ENCODE peak calls at places on chromosomes 1 and 21, in four cellular contexts. J is AG09309, E is keratinocyte, L is RWPE1. R is an unnamed sample.

GRCh38 chr1:225896937-225897549 is 8.1 kb upstream of the LEFTY1 start:
- DNase-seq in E (no peak), J (no peak), L (peak; percentile 81), R (no peak)

GRCh38 chr1:160080381-160081100 is 797 bp upstream of the KCNJ9 start:
- DNase-seq in J (no peak), E (no peak), L (no peak), R (no peak)

GRCh38 chr1:58734630-58735029 is 34.8 kb upstream of the MYSM1 start:
- DNase-seq in L (no peak), E (no peak), J (no peak), R (no peak)

GRCh38 chr1:164311376-164311775 is 247.6 kb upstream of the PBX1 start:
- DNase-seq in L (no peak), E (no peak), J (no peak), R (no peak)

GRCh38 chr1:89085781-89086180 is 20.8 kb upstream of the GBP1 start:
- DNase-seq in E (no peak), L (no peak), J (no peak), R (no peak)

GRCh38 chr21:14358775-14359174 is 24.2 kb downstream of the HSPA13 start:
- DNase-seq in L (peak; percentile 4), J (no peak), E (no peak), R (no peak)

GRCh38 chr1:224637510-224637909 is 21.4 kb downstream of the CNIH3 start:
- DNase-seq in E (no peak), J (peak; percentile 84), L (no peak), R (peak; percentile 27)

GRCh38 chr1:7644906-7645750 is 126.0 kb upstream of the VAMP3 start:
- DNase-seq in E (no peak), J (no peak), L (peak; percentile 21), R (no peak)

GRCh38 chr1:241675983-241676382 is 23.9 kb downstream of the WDR64 start:
- DNase-seq in L (no peak), J (no peak), E (no peak), R (no peak)

GRCh38 chr21:26756491-26757159 is 88.6 kb downstream of the ADAMTS1 start:
- DNase-seq in E (no peak), J (peak; percentile 61), L (no peak), R (no peak)

GRCh38 chr1:217026506-217026905 is 303.3 kb upstream of the ESRRG start:
- DNase-seq in L (no peak), J (no peak), E (no peak), R (no peak)

GRCh38 chr1:47996060-47996405 is 1.2 kb downstream of the TRABD2B start:
- DNase-seq in E (no peak), J (no peak), L (no peak), R (no peak)

GRCh38 chr1:33727310-33727709 is 136.6 kb upstream of the HMGB4 start:
- DNase-seq in L (no peak), J (no peak), E (no peak), R (no peak)

GRCh38 chr1:212147581-212148033 is 112.1 kb downstream of the DTL start:
- DNase-seq in J (no peak), E (no peak), L (no peak), R (no peak)

GRCh38 chr1:155695107-155695506 is 6.2 kb downstream of the DAP3 start:
- DNase-seq in E (no peak), J (no peak), L (no peak), R (no peak)

GRCh38 chr1:45205910-45206721 is at the start of gene ZSWIM5:
- DNase-seq in E (no peak), J (no peak), L (peak; percentile 45), R (no peak)

GRCh38 chr1:52683367-52683940 is 14.7 kb downstream of the COA7 start:
- DNase-seq in J (no peak), E (no peak), L (no peak), R (no peak)

GRCh38 chr1:113156368-113156767 is 83.4 kb downstream of the LRIG2 start:
- DNase-seq in J (no peak), E (no peak), L (no peak), R (no peak)

GRCh38 chr1:236059011-236059410 is 5.9 kb downstream of the NID1 start:
- DNase-seq in E (no peak), J (no peak), L (no peak), R (no peak)

GRCh38 chr1:110200666-110201065 is 9.4 kb upstream of the KCNC4 start:
- DNase-seq in E (no peak), J (no peak), L (no peak), R (no peak)

GRCh38 chr1:235421751-235422150 is 54.5 kb downstream of the TBCE start:
- DNase-seq in L (no peak), J (no peak), E (no peak), R (no peak)

GRCh38 chr21:45872471-45872870 is 109.1 kb upstream of the COL6A1 start:
- DNase-seq in E (no peak), J (no peak), L (no peak), R (no peak)

GRCh38 chr1:226534098-226534497 is 14.5 kb upstream of the STUM start:
- DNase-seq in L (no peak), J (no peak), E (no peak), R (no peak)

DNA sequence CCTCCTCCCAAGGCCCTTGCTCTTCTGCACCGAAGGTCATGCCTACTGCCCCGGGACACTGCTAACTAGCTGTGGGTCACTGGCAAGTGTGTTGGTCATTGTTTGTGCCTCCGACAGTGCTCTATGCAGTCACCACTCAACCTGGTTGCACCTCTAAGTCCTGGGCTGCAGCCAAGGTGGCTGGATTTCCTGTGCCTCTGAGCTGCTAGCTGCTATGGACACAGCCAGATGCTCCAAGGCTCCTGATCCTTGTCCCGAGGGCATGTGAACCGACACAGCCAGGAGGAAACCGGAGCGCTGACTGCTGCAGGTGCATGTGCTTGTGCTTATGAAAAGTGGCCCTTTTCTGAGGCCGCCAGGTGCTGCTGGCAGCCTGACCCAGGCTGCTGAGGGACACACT is 14.7 kb upstream of the SPOCD1 start:
- DNase-seq in E (no peak), J (no peak), L (no peak), R (no peak)
- TF ChIP-seq CTCF in E (no peak), J (no peak), L (no peak), R (no peak)

GRCh38 chr21:33771976-33772375 is 129.7 kb downstream of the ITSN1 start:
- DNase-seq in L (no peak), E (no peak), J (no peak), R (no peak)

GRCh38 chr21:33780631-33781030 is 135.0 kb downstream of the ATP5PO start:
- DNase-seq in L (no peak), E (no peak), J (no peak), R (no peak)

GRCh38 chr21:33770542-33770941 is 128.2 kb downstream of the ITSN1 start:
- DNase-seq in L (no peak), E (no peak), J (no peak), R (no peak)

DNA sequence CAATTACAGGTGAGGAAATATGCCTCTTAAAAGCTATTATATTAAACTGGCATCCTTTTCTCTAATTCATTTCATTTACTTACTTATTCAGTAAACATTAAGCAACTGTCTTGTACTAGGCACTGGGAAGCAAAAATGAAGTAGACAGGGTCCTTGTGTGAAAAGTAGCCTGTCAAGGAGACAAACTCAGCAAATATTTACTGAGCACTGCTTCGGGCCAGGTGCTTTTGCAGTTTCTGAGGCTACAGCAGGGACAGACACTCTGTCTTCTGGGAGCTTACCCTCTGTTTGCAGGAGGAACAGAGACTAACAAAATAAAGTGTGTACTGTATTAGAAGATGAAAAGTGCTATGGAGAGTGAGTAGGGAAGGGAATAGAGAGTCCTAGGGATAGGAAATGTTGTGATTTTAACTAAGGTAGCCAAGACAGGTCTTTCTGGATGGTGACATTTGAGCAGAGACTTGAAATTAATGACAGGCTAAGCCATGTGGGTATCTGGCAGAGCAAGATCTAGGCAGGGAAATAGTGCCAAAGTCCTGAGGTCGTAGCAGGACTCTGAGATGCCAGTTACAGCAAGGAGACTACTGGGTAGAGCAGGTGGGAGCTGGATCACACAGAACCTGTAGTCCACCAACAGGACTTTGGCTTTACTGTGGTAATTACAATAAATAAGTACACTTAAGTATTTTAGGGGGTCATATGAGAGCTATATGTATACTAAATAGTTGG is 133.0 kb downstream of the ITSN1 start:
- DNase-seq in J (no peak), E (no peak), L (no peak), R (no peak)
- TF ChIP-seq CTCF in J (no peak), E (no peak), L (no peak), R (no peak)

DNA sequence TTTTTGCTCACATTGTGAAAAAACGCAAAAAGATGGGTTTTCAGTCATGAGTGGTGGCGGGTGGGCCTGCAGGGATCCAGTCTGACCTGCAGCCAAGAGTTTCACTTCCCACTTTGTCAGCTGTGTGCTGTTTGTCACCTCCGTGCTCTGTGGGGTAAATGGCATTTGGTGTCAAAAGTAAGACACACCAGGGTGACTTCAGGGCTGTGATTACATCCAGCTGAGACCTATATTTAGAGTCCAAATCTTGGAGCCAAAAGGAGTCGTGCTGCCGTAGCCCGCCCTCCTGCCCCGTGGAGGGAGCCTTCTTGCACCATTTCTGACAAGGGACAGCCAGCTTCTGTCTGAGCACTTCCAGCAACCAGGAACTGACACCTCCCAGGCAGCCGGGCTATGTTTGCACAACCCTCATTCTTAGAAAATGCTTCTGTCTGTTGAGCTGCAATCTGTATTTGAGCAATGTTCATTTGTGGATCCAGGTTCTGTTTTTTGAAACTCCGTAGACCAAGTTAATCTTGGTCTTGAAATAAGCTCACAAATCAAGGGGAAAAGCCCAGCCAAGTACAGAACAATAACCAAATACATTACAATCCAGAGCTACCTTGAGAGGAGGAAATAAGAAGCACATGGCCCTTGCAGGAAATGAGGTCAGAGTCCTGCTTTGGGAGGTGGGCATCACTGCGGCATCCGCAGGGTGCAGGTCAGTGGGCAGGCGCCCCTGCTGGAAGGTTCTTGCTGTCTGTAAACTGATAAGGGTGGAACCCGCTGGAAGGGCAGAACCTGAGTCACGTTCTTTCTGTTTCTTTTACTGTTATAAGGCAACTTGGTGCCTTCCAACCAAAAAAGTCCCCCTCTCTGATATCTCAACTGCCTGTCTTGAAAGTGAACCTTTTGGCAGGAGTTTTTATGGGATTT is 14.4 kb downstream of the ABCG1 start:
- DNase-seq in J (no peak), L (no peak), E (no peak), R (no peak)
- TF ChIP-seq CTCF in J (no peak), L (no peak), E (peak; percentile 36), R (no peak)

DNA sequence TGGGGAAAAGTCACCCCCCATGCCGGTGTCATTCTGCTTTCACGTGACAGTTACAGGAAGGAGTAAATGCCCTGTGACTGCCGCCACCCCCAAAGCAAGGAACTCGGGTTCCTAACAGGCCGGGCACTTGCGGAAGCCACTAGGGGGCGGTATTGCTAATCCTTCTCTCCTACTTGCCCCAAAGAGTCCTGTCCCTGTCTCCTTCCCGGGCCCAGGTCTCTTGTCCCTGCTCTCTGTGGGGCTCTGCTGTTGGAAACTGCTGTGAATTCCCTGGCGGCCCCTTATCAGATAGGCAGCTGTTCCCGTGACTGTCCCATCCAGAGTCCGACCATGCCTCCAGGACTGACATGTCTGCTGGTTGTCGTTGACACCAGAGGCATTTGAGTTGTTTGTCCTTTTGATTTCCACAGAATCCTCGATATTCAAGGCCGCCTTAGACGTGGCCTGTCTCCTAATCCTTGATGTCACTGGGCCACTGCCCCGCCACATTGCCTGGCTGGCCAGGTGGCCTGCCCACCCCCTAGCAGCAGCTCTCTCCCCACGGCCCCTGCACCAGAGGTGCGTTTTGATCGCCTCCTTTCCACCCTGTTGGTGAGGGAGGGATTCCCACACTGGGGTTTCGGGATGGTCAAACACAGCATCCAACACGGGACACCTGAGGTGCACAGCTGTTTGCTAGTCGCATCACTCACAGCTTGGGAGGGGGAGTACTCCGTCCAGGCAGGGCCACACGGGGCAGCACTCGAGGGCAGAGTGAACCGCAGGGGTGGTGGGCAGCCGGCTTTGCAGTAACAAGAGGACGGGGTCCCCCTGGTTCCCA is 37.3 kb downstream of the CHAF1B start:
- DNase-seq in J (no peak), L (peak; percentile 52), E (no peak), R (no peak)
- TF ChIP-seq CTCF in J (peak; percentile 89), L (peak; percentile 67), E (peak; percentile 95), R (peak; percentile 67)